ENCODE peak calls at places on chromosomes 1 and 21, in seven cellular contexts. X is body of pancreas, M is Peyer's patch, J is A549, S is transverse colon, E is heart left ventricle, Z is sigmoid colon. T is an unnamed sample.

GRCh38 chr1:113041569-113042335 is 31.2 kb upstream of the LRIG2 start:
- DNase-seq in J (no peak), M (no peak), E (no peak), S (no peak), X (no peak), Z (no peak), T (no peak)

GRCh38 chr1:15620155-15620545 is 2.9 kb downstream of the DDI2 start:
- DNase-seq in E (no peak), Z (no peak), X (no peak), J (peak; percentile 60), M (no peak), S (no peak), T (no peak)

GRCh38 chr21:45615145-45615711 is 28.3 kb upstream of the PCBP3 start:
- DNase-seq in E (no peak), X (no peak), M (peak; percentile 87), S (peak; percentile 69), Z (peak; percentile 58), J (peak; percentile 25), T (peak; percentile 77)

GRCh38 chr1:52400131-52400530 is 4.1 kb downstream of the ORC1 start:
- DNase-seq in E (no peak), M (no peak), J (no peak), X (no peak), S (no peak), Z (no peak), T (no peak)

GRCh38 chr1:47340227-47340626 is 6.6 kb downstream of the CMPK1 start:
- DNase-seq in Z (no peak), M (no peak), X (no peak), S (no peak), E (no peak), J (no peak), T (no peak)

GRCh38 chr1:29122987-29123870 is 474 bp downstream of the TMEM200B start:
- DNase-seq in Z (peak; percentile 77), S (peak; percentile 21), E (peak; percentile 32), J (no peak), X (no peak), M (no peak), T (no peak)

GRCh38 chr1:41898191-41898713 is 20.5 kb downstream of the HIVEP3 start:
- DNase-seq in X (no peak), Z (no peak), M (peak; percentile 67), E (no peak), J (peak; percentile 26), S (peak; percentile 45), T (no peak)

GRCh38 chr1:110673805-110674336 is 869 bp downstream of the KCNA3 start:
- DNase-seq in E (no peak), Z (no peak), J (no peak), X (no peak), S (no peak), M (no peak), T (no peak)

GRCh38 chr1:37477946-37478345 is 3.6 kb downstream of the ZC3H12A start:
- DNase-seq in X (no peak), E (no peak), S (peak; percentile 23), M (no peak), J (peak; percentile 19), Z (no peak), T (no peak)

GRCh38 chr1:33296824-33297223 is 24.1 kb downstream of the A3GALT2 start:
- DNase-seq in E (no peak), X (no peak), M (no peak), J (no peak), Z (peak; percentile 36), S (no peak), T (no peak)

GRCh38 chr1:63524166-63524565 is 841 bp downstream of the EFCAB7 start:
- DNase-seq in J (no peak), E (no peak), S (no peak), X (no peak), M (no peak), Z (no peak), T (no peak)

GRCh38 chr1:72075411-72075810 is 206.9 kb downstream of the NEGR1 start:
- DNase-seq in X (no peak), Z (no peak), E (no peak), M (no peak), S (no peak), J (no peak), T (no peak)

GRCh38 chr1:156481527-156481926 is 19.0 kb downstream of the MEF2D start:
- DNase-seq in S (no peak), J (no peak), E (no peak), M (no peak), X (no peak), Z (no peak), T (no peak)

GRCh38 chr1:64956241-64956640 is 10.1 kb downstream of the JAK1 start:
- DNase-seq in Z (no peak), J (peak; percentile 31), E (no peak), M (no peak), X (no peak), S (no peak), T (no peak)

GRCh38 chr1:64691631-64692030 is 53.2 kb upstream of the RAVER2 start:
- DNase-seq in J (no peak), Z (no peak), X (no peak), E (no peak), S (no peak), M (no peak), T (no peak)

GRCh38 chr1:35838693-35839245 is 31.0 kb downstream of the AGO4 start:
- DNase-seq in E (no peak), X (no peak), J (no peak), Z (no peak), S (no peak), M (no peak), T (no peak)

GRCh38 chr1:19336543-19336942 is 24.4 kb downstream of the SLC66A1 start:
- DNase-seq in X (no peak), S (no peak), Z (no peak), M (no peak), E (no peak), J (no peak), T (no peak)

DNA sequence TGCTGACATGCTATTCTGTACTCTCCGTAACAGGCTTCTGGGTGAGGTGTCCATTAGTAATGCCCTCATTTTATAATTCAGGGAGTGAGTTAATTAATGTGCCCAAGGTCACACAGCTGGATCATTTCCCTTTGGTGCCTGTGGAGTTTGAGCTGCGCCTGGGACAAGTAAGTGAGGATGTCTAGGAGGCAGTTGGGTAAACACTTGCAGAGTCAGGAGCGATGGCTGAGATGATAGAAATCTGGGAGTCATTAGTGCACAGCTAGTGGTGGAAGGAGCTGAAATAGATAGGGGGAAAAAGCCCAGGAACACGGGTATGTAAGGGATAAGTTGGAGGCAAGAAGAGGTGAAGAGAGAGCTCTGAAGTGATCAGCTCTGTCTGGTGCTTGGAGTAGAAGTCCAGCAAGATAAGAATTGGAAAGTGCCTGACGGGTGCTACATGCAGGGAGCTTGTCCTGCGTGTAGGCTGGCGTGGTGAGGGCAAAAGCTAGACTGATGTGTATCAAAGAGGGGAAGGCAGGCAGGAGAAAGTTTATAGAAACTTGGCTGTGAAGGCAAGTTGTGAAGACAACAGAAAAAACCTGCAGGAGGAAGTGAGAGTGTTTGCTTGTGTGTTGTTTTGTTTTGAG is 1.7 kb upstream of the SCAF4 start:
- DNase-seq in Z (no peak), E (no peak), S (no peak), M (no peak), X (no peak), J (no peak), T (no peak)
- H3K4me3 ChIP-seq in Z (no peak overlapping the region), E (no peak overlapping the region), S (no peak overlapping the region), M (no peak overlapping the region), X (no peak overlapping the region), J (no peak overlapping the region), T (no peak overlapping the region)

GRCh38 chr1:25239681-25240541 is 7.3 kb downstream of the RSRP1 start:
- DNase-seq in J (peak; percentile 91), S (peak; percentile 94), M (peak; percentile 86), E (peak; percentile 93), X (peak; percentile 91), Z (peak; percentile 97), T (peak; percentile 91)
- TF ChIP-seq POLR2A in J (peak; percentile 27), S (peak; percentile 65), M (peak; percentile 62), E (no peak), X (peak; percentile 72), Z (peak; percentile 7), T (no peak)

GRCh38 chr1:97190326-97190725 is 468.7 kb downstream of the PTBP2 start:
- DNase-seq in S (no peak), Z (no peak), X (no peak), M (no peak), J (no peak), E (no peak), T (no peak)

GRCh38 chr1:97186381-97186780 is 464.8 kb downstream of the PTBP2 start:
- DNase-seq in Z (no peak), S (no peak), M (no peak), E (no peak), J (peak; percentile 22), X (no peak), T (no peak)
- TF ChIP-seq CTCF in Z (no peak), S (no peak), M (no peak), E (no peak), J (no peak), X (no peak), T (no peak)

GRCh38 chr1:213786683-213787082 is 201.1 kb upstream of the PROX1 start:
- DNase-seq in M (no peak), E (no peak), Z (no peak), X (no peak), S (no peak), J (no peak), T (no peak)
- H3K4me3 ChIP-seq in M (no peak overlapping the region), E (no peak overlapping the region), Z (no peak overlapping the region), X (no peak overlapping the region), S (no peak overlapping the region), J (no peak overlapping the region), T (no peak overlapping the region)

GRCh38 chr1:154974808-154975408 is 427 bp downstream of the CKS1B start:
- DNase-seq in J (peak; percentile 98), M (peak; percentile 95), S (peak; percentile 96), E (peak; percentile 97), X (peak; percentile 94), Z (peak; percentile 97), T (peak; percentile 99)
- TF ChIP-seq POLR2A in J (peak; percentile 26), M (peak; percentile 87), S (peak; percentile 61), E (no peak), X (peak; percentile 77), Z (peak; percentile 59), T (no peak)

GRCh38 chr1:104768466-104768865 is 1018.8 kb downstream of the AMY1C start:
- DNase-seq in S (no peak), M (no peak), E (no peak), Z (no peak), J (no peak), X (no peak), T (no peak)

GRCh38 chr1:104760017-104760416 is 1010.3 kb downstream of the AMY1C start:
- DNase-seq in J (no peak), Z (no peak), X (no peak), S (no peak), M (no peak), E (no peak), T (no peak)

DNA sequence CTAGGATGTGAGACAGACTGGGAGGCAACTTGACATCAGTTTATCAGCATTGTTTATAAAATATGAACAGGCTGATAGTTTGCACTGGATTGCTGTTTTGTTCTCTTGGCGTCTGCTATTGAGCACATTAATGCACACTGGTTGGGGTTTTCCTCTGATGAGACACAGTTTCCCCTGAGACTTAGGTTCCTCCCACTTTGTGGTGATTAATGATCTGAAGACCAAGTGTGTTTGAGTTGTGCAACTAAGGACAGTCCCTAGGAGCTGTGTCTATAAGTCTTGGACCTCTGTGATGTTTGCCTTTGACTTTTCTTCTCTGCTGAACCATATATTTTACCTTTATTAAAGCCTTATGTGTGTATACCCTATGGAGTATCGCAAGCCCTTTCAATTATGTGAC is 1015.4 kb downstream of the AMY1C start:
- DNase-seq in Z (no peak), M (no peak), E (no peak), X (no peak), S (no peak), J (no peak), T (no peak)
- TF ChIP-seq CTCF in Z (no peak), M (no peak), E (no peak), X (no peak), S (no peak), J (no peak), T (no peak)

GRCh38 chr21:37915516-37915915 is 741 bp downstream of the KCNJ6 start:
- DNase-seq in M (no peak), X (no peak), Z (no peak), E (no peak), J (no peak), S (no peak), T (no peak)
- H3K4me3 ChIP-seq in M (no peak overlapping the region), X (no peak overlapping the region), Z (no peak overlapping the region), E (no peak overlapping the region), J (peak overlapping the region; percentile 59), S (no peak overlapping the region), T (no peak overlapping the region)